ENCODE peak calls at places on chromosomes 6 and 20, in eight cellular contexts. One of them, this sample, is unnamed.

GRCh38 chr6:169253745-169254238 is at the start of gene THBS2:
- DNase-seq in NCI-H774: no peak
- DNase-seq in WERI-Rb-1: no peak
- DNase-seq in psoas muscle: peak
- DNase-seq in testis: no peak
- DNase-seq in left cardiac atrium: peak
- DNase-seq in stimulated activated CD4-positive, alpha-beta T cell treated with anti-CD3 and anti-CD28 coated beads, Interleukin-4, amount 100 ng/mL, for 24 hours: no peak
- DNase-seq in ELR: peak
- DNase-seq in this sample: no peak

GRCh38 chr6:38346291-38347079 is 293.2 kb downstream of the BTBD9 start:
- DNase-seq in stimulated activated CD4-positive, alpha-beta T cell treated with anti-CD3 and anti-CD28 coated beads, Interleukin-4, amount 100 ng/mL, for 24 hours: no peak
- DNase-seq in left cardiac atrium: no peak
- DNase-seq in ELR: peak
- DNase-seq in testis: no peak
- DNase-seq in WERI-Rb-1: peak
- DNase-seq in NCI-H774: no peak
- DNase-seq in psoas muscle: no peak
- DNase-seq in this sample: no peak

GRCh38 chr6:16503241-16503775 is 258.0 kb downstream of the ATXN1 start:
- DNase-seq in psoas muscle: no peak
- DNase-seq in testis: no peak
- DNase-seq in stimulated activated CD4-positive, alpha-beta T cell treated with anti-CD3 and anti-CD28 coated beads, Interleukin-4, amount 100 ng/mL, for 24 hours: no peak
- DNase-seq in left cardiac atrium: no peak
- DNase-seq in WERI-Rb-1: no peak
- DNase-seq in NCI-H774: no peak
- DNase-seq in ELR: no peak
- DNase-seq in this sample: no peak

GRCh38 chr6:82568290-82568993 is 204.8 kb downstream of the TPBG start:
- DNase-seq in testis: no peak
- DNase-seq in stimulated activated CD4-positive, alpha-beta T cell treated with anti-CD3 and anti-CD28 coated beads, Interleukin-4, amount 100 ng/mL, for 24 hours: no peak
- DNase-seq in NCI-H774: peak
- DNase-seq in WERI-Rb-1: no peak
- DNase-seq in ELR: no peak
- DNase-seq in left cardiac atrium: no peak
- DNase-seq in psoas muscle: no peak
- DNase-seq in this sample: no peak

GRCh38 chr20:6711950-6712634 is 55.4 kb upstream of the BMP2 start:
- DNase-seq in WERI-Rb-1: no peak
- DNase-seq in stimulated activated CD4-positive, alpha-beta T cell treated with anti-CD3 and anti-CD28 coated beads, Interleukin-4, amount 100 ng/mL, for 24 hours: no peak
- DNase-seq in testis: no peak
- DNase-seq in left cardiac atrium: no peak
- DNase-seq in psoas muscle: no peak
- DNase-seq in ELR: no peak
- DNase-seq in NCI-H774: no peak
- DNase-seq in this sample: no peak

GRCh38 chr6:25054469-25054868 is 118.7 kb upstream of the RIPOR2 start:
- DNase-seq in left cardiac atrium: no peak
- DNase-seq in stimulated activated CD4-positive, alpha-beta T cell treated with anti-CD3 and anti-CD28 coated beads, Interleukin-4, amount 100 ng/mL, for 24 hours: no peak
- DNase-seq in ELR: peak
- DNase-seq in psoas muscle: no peak
- DNase-seq in WERI-Rb-1: no peak
- DNase-seq in testis: no peak
- DNase-seq in NCI-H774: no peak
- DNase-seq in this sample: no peak

GRCh38 chr6:43246301-43247114 is 3.2 kb downstream of the TTBK1 start:
- DNase-seq in testis: no peak
- DNase-seq in ELR: peak
- DNase-seq in left cardiac atrium: peak
- DNase-seq in psoas muscle: peak
- DNase-seq in NCI-H774: peak
- DNase-seq in WERI-Rb-1: no peak
- DNase-seq in stimulated activated CD4-positive, alpha-beta T cell treated with anti-CD3 and anti-CD28 coated beads, Interleukin-4, amount 100 ng/mL, for 24 hours: no peak
- DNase-seq in this sample: peak

GRCh38 chr20:3646651-3647050 is 16.5 kb downstream of the GFRA4 start:
- DNase-seq in stimulated activated CD4-positive, alpha-beta T cell treated with anti-CD3 and anti-CD28 coated beads, Interleukin-4, amount 100 ng/mL, for 24 hours: no peak
- DNase-seq in psoas muscle: no peak
- DNase-seq in testis: no peak
- DNase-seq in ELR: no peak
- DNase-seq in NCI-H774: no peak
- DNase-seq in left cardiac atrium: no peak
- DNase-seq in WERI-Rb-1: no peak
- DNase-seq in this sample: no peak

GRCh38 chr6:41200901-41201783 is at the start of gene TREML2:
- DNase-seq in left cardiac atrium: no peak
- DNase-seq in ELR: no peak
- DNase-seq in WERI-Rb-1: no peak
- DNase-seq in NCI-H774: no peak
- DNase-seq in psoas muscle: no peak
- DNase-seq in testis: no peak
- DNase-seq in stimulated activated CD4-positive, alpha-beta T cell treated with anti-CD3 and anti-CD28 coated beads, Interleukin-4, amount 100 ng/mL, for 24 hours: peak
- DNase-seq in this sample: no peak

GRCh38 chr6:16602035-16602434 is 159.2 kb downstream of the ATXN1 start:
- DNase-seq in left cardiac atrium: no peak
- DNase-seq in NCI-H774: no peak
- DNase-seq in stimulated activated CD4-positive, alpha-beta T cell treated with anti-CD3 and anti-CD28 coated beads, Interleukin-4, amount 100 ng/mL, for 24 hours: peak
- DNase-seq in psoas muscle: no peak
- DNase-seq in ELR: no peak
- DNase-seq in testis: no peak
- DNase-seq in WERI-Rb-1: no peak
- DNase-seq in this sample: no peak

GRCh38 chr6:169087436-169088046 is 166.1 kb downstream of the THBS2 start:
- DNase-seq in stimulated activated CD4-positive, alpha-beta T cell treated with anti-CD3 and anti-CD28 coated beads, Interleukin-4, amount 100 ng/mL, for 24 hours: no peak
- DNase-seq in WERI-Rb-1: no peak
- DNase-seq in psoas muscle: no peak
- DNase-seq in ELR: no peak
- DNase-seq in testis: no peak
- DNase-seq in left cardiac atrium: no peak
- DNase-seq in NCI-H774: no peak
- DNase-seq in this sample: no peak

GRCh38 chr20:48139262-48140041 is 354.2 kb upstream of the SULF2 start:
- DNase-seq in ELR: no peak
- DNase-seq in psoas muscle: no peak
- DNase-seq in left cardiac atrium: no peak
- DNase-seq in stimulated activated CD4-positive, alpha-beta T cell treated with anti-CD3 and anti-CD28 coated beads, Interleukin-4, amount 100 ng/mL, for 24 hours: no peak
- DNase-seq in NCI-H774: no peak
- DNase-seq in testis: no peak
- DNase-seq in WERI-Rb-1: no peak
- DNase-seq in this sample: no peak

GRCh38 chr6:39076993-39077535 is 28.5 kb downstream of the GLP1R start:
- DNase-seq in psoas muscle: no peak
- DNase-seq in NCI-H774: no peak
- DNase-seq in WERI-Rb-1: peak
- DNase-seq in ELR: no peak
- DNase-seq in testis: no peak
- DNase-seq in left cardiac atrium: no peak
- DNase-seq in stimulated activated CD4-positive, alpha-beta T cell treated with anti-CD3 and anti-CD28 coated beads, Interleukin-4, amount 100 ng/mL, for 24 hours: no peak
- DNase-seq in this sample: no peak

GRCh38 chr6:136011475-136011874 is 160.0 kb downstream of the PDE7B start:
- DNase-seq in psoas muscle: no peak
- DNase-seq in stimulated activated CD4-positive, alpha-beta T cell treated with anti-CD3 and anti-CD28 coated beads, Interleukin-4, amount 100 ng/mL, for 24 hours: no peak
- DNase-seq in NCI-H774: no peak
- DNase-seq in ELR: peak
- DNase-seq in testis: no peak
- DNase-seq in left cardiac atrium: no peak
- DNase-seq in WERI-Rb-1: no peak
- DNase-seq in this sample: no peak

GRCh38 chr6:63943826-63944225 is 308.2 kb downstream of the PHF3 start:
- DNase-seq in ELR: no peak
- DNase-seq in left cardiac atrium: no peak
- DNase-seq in psoas muscle: no peak
- DNase-seq in stimulated activated CD4-positive, alpha-beta T cell treated with anti-CD3 and anti-CD28 coated beads, Interleukin-4, amount 100 ng/mL, for 24 hours: no peak
- DNase-seq in NCI-H774: no peak
- DNase-seq in WERI-Rb-1: no peak
- DNase-seq in testis: no peak
- DNase-seq in this sample: no peak

GRCh38 chr6:8492536-8493125 is 57.3 kb upstream of the SLC35B3 start:
- DNase-seq in stimulated activated CD4-positive, alpha-beta T cell treated with anti-CD3 and anti-CD28 coated beads, Interleukin-4, amount 100 ng/mL, for 24 hours: no peak
- DNase-seq in WERI-Rb-1: no peak
- DNase-seq in NCI-H774: no peak
- DNase-seq in left cardiac atrium: no peak
- DNase-seq in ELR: no peak
- DNase-seq in psoas muscle: no peak
- DNase-seq in testis: no peak
- DNase-seq in this sample: no peak

GRCh38 chr6:75211920-75212590 is 6.2 kb upstream of the COL12A1 start:
- DNase-seq in NCI-H774: no peak
- DNase-seq in stimulated activated CD4-positive, alpha-beta T cell treated with anti-CD3 and anti-CD28 coated beads, Interleukin-4, amount 100 ng/mL, for 24 hours: no peak
- DNase-seq in testis: no peak
- DNase-seq in left cardiac atrium: no peak
- DNase-seq in psoas muscle: no peak
- DNase-seq in ELR: no peak
- DNase-seq in WERI-Rb-1: no peak
- DNase-seq in this sample: no peak

GRCh38 chr6:54473328-54473727 is 165.1 kb downstream of the TINAG start:
- DNase-seq in left cardiac atrium: no peak
- DNase-seq in ELR: no peak
- DNase-seq in NCI-H774: no peak
- DNase-seq in WERI-Rb-1: no peak
- DNase-seq in testis: no peak
- DNase-seq in psoas muscle: no peak
- DNase-seq in stimulated activated CD4-positive, alpha-beta T cell treated with anti-CD3 and anti-CD28 coated beads, Interleukin-4, amount 100 ng/mL, for 24 hours: no peak
- DNase-seq in this sample: no peak

GRCh38 chr20:59428441-59429205 is 128.2 kb downstream of the EDN3 start:
- DNase-seq in testis: no peak
- DNase-seq in left cardiac atrium: no peak
- DNase-seq in ELR: no peak
- DNase-seq in stimulated activated CD4-positive, alpha-beta T cell treated with anti-CD3 and anti-CD28 coated beads, Interleukin-4, amount 100 ng/mL, for 24 hours: no peak
- DNase-seq in psoas muscle: no peak
- DNase-seq in WERI-Rb-1: no peak
- DNase-seq in NCI-H774: no peak
- DNase-seq in this sample: no peak

This sample was measured in RKO.